ENCODE peak calls at places on chromosomes 3 and 15, in ten cellular contexts. A is MCF 10A, I is suprapubic skin, W is GM23338, J is spleen, G is GM20000, Y is A549, T is dorsolateral prefrontal cortex, U is pancreas, D is uterus. O is an unnamed sample.
A peak's percentile ranks its signal among the peaks of the same experiment; 100 is the strongest.

GRCh38 chr3:126512026-126512425 is 5.5 kb downstream of the UROC1 start:
- DNase-seq in A (no peak), I (no peak), W (no peak), J (peak; percentile 53), G (no peak), Y (no peak), T (no peak), U (no peak), D (no peak), O (no peak)

GRCh38 chr3:160217675-160218074 is 7.5 kb upstream of the C3orf80 start:
- DNase-seq in A (no peak), I (no peak), W (peak; percentile 15), J (no peak), G (no peak), Y (no peak), T (no peak), U (no peak), D (no peak), O (no peak)

GRCh38 chr3:158912621-158913020 is 110.8 kb downstream of the MFSD1 start:
- DNase-seq in A (no peak), I (no peak), W (no peak), J (no peak), G (no peak), Y (no peak), T (no peak), U (no peak), D (no peak), O (no peak)

GRCh38 chr3:55180161-55180560 is 252.3 kb upstream of the LRTM1 start:
- DNase-seq in A (no peak), I (no peak), W (no peak), J (no peak), G (no peak), Y (no peak), T (no peak), U (no peak), D (no peak), O (no peak)

GRCh38 chr15:38398134-38398533 is 55.8 kb upstream of the FAM98B start:
- DNase-seq in A (peak; percentile 81), I (no peak), W (no peak), J (no peak), G (no peak), Y (no peak), T (no peak), U (no peak), D (no peak), O (no peak)

GRCh38 chr3:136069933-136070332 is 104.4 kb downstream of the PPP2R3A start:
- DNase-seq in A (no peak), I (no peak), W (no peak), J (no peak), G (no peak), Y (no peak), T (no peak), U (no peak), D (no peak), O (no peak)

GRCh38 chr3:159458010-159458409 is 530.6 kb upstream of the IL12A start:
- DNase-seq in A (peak; percentile 85), I (no peak), W (peak; percentile 36), J (no peak), G (no peak), Y (no peak), T (no peak), U (no peak), D (no peak), O (no peak)

GRCh38 chr3:127655641-127656040 is 17.1 kb upstream of the ABTB1 start:
- DNase-seq in A (peak; percentile 38), I (no peak), W (no peak), J (no peak), G (no peak), Y (no peak), T (no peak), U (no peak), D (no peak), O (no peak)

GRCh38 chr15:60397772-60398445 is at the start of gene ANXA2:
- DNase-seq in A (peak; percentile 90), I (peak; percentile 92), W (peak; percentile 79), J (peak; percentile 94), G (peak; percentile 95), Y (peak; percentile 84), T (no peak), U (peak; percentile 83), D (peak; percentile 89), O (peak; percentile 88)

DNA sequence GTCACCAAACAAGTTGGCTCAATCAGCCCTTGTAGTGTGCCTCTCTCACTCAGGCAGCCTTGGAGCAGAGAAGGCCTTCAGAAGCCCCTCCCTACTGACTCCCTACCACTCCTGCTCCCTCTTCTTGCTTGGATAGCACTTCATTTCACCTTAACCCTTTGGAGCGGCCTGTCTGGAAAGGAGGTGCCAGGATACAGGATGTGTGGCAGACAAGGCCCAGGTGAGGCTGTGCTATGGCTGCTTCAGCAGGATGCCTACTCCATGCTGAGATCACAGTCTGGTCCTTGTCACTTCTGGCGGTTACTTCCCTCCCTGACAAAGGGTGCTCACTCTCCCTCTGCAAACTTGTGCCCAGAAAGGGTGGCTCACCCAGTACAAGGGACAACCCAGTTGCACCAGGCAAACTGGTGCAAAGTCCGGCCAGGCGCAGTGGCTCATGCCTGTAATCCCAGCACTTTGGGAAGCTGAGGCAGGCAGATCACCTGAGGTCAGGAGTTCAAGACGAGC is 1.0 kb downstream of the MON1A start:
- DNase-seq in A (no peak), I (no peak), W (no peak), J (no peak), G (no peak), Y (no peak), T (no peak), U (no peak), D (no peak), O (no peak)
- TF ChIP-seq CTCF in A (no peak), I (no peak), W (no peak), J (no peak), G (no peak), Y (no peak), T (no peak), U (no peak), D (no peak), O (no peak)

GRCh38 chr3:36701249-36701572 is 63.1 kb downstream of the DCLK3 start:
- DNase-seq in A (no peak), I (no peak), W (no peak), J (no peak), G (no peak), Y (no peak), T (no peak), U (no peak), D (no peak), O (no peak)

GRCh38 chr3:36697397-36698001 is 66.9 kb downstream of the DCLK3 start:
- DNase-seq in A (no peak), I (no peak), W (peak; percentile 21), J (no peak), G (no peak), Y (no peak), T (no peak), U (no peak), D (no peak), O (no peak)

GRCh38 chr3:36701903-36702374 is 62.4 kb downstream of the DCLK3 start:
- DNase-seq in A (peak; percentile 83), I (no peak), W (no peak), J (no peak), G (no peak), Y (no peak), T (no peak), U (no peak), D (no peak), O (no peak)

GRCh38 chr3:36698314-36698713 is 66.0 kb downstream of the DCLK3 start:
- DNase-seq in A (peak; percentile 49), I (no peak), W (peak; percentile 15), J (no peak), G (no peak), Y (no peak), T (no peak), U (no peak), D (no peak), O (no peak)

GRCh38 chr3:36700537-36701248 is 63.7 kb downstream of the DCLK3 start:
- DNase-seq in A (peak; percentile 71), I (no peak), W (peak; percentile 80), J (no peak), G (peak; percentile 53), Y (peak; percentile 47), T (peak; percentile 73), U (peak; percentile 52), D (peak; percentile 29), O (peak; percentile 61)
- TF ChIP-seq CTCF in A (peak; percentile 84), I (peak; percentile 58), W (peak; percentile 96), J (peak; percentile 58), G (peak; percentile 89), Y (peak; percentile 93), T (peak; percentile 74), U (peak; percentile 32), D (peak; percentile 67), O (peak; percentile 70)

GRCh38 chr3:152460936-152461335 is 192.2 kb downstream of the MBNL1 start:
- DNase-seq in A (no peak), I (no peak), W (no peak), J (no peak), G (no peak), Y (no peak), T (no peak), U (no peak), D (no peak), O (no peak)

GRCh38 chr3:152461460-152461859 is 192.7 kb downstream of the MBNL1 start:
- DNase-seq in A (no peak), I (no peak), W (no peak), J (no peak), G (no peak), Y (no peak), T (no peak), U (no peak), D (no peak), O (no peak)

GRCh38 chr3:152458023-152458724 is 189.4 kb downstream of the MBNL1 start:
- DNase-seq in A (no peak), I (no peak), W (no peak), J (no peak), G (no peak), Y (no peak), T (no peak), U (no peak), D (no peak), O (no peak)

GRCh38 chr3:152458725-152459515 is 190.2 kb downstream of the MBNL1 start:
- DNase-seq in A (no peak), I (no peak), W (no peak), J (no peak), G (no peak), Y (no peak), T (no peak), U (no peak), D (no peak), O (peak; percentile 69)

DNA sequence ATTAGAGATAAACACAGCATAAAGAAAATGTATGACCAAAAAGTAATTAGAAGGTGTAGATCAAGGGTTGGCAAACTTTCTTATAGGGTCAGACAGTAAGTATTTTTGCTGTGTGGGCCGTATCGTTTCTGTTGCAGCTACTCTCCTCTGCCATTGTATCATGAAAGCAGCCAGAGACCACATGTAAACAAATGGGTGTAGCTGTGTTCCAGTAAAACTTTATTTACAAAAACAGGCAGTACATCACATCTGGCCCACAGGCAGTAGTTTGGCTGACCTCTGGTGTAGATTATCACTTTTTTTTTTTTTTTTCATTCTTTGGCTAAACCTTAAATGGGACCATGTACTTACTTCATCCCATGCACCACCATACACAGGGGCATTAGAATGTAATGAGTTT is 190.8 kb downstream of the MBNL1 start:
- DNase-seq in A (no peak), I (no peak), W (no peak), J (no peak), G (no peak), Y (no peak), T (no peak), U (no peak), D (no peak), O (no peak)
- TF ChIP-seq CTCF in A (no peak), I (no peak), W (no peak), J (no peak), G (no peak), Y (no peak), T (no peak), U (no peak), D (no peak), O (no peak)

GRCh38 chr3:14206548-14207177 is 28.0 kb downstream of the LSM3 start:
- DNase-seq in A (no peak), I (no peak), W (peak; percentile 53), J (no peak), G (no peak), Y (no peak), T (no peak), U (no peak), D (no peak), O (no peak)
- TF ChIP-seq CTCF in A (no peak), I (no peak), W (peak; percentile 31), J (no peak), G (no peak), Y (no peak), T (no peak), U (no peak), D (no peak), O (no peak)

O was measured in activated CD8-positive, alpha-beta T cell treated with anti-CD3 and anti-CD28 coated beads for 36 hours.